ENCODE peak calls at places on chromosomes 6 and 20, in six cellular contexts. One of them, this sample, is unnamed.

GRCh38 chr20:24993337-24994185 is 1.0 kb upstream of the APMAP start:
- DNase-seq in AG04450: no peak
- DNase-seq in kidney: no peak
- DNase-seq in Panc1: no peak
- DNase-seq in dorsolateral prefrontal cortex: no peak
- DNase-seq in progenitor cell of endocrine pancreas: no peak
- DNase-seq in this sample: no peak

GRCh38 chr6:87697581-87698552 is 4.2 kb downstream of the AKIRIN2 start:
- DNase-seq in progenitor cell of endocrine pancreas: no peak
- DNase-seq in kidney: no peak
- DNase-seq in AG04450: peak
- DNase-seq in dorsolateral prefrontal cortex: no peak
- DNase-seq in Panc1: no peak
- DNase-seq in this sample: no peak

GRCh38 chr20:57079016-57080005 is 187.1 kb downstream of the BMP7 start:
- DNase-seq in progenitor cell of endocrine pancreas: no peak
- DNase-seq in kidney: no peak
- DNase-seq in dorsolateral prefrontal cortex: no peak
- DNase-seq in AG04450: no peak
- DNase-seq in Panc1: no peak
- DNase-seq in this sample: no peak

GRCh38 chr6:164928041-164928321 is 381.4 kb downstream of the C6orf118 start:
- DNase-seq in progenitor cell of endocrine pancreas: no peak
- DNase-seq in Panc1: no peak
- DNase-seq in dorsolateral prefrontal cortex: no peak
- DNase-seq in AG04450: no peak
- DNase-seq in kidney: no peak
- DNase-seq in this sample: no peak

GRCh38 chr6:55748880-55749279 is 126.5 kb downstream of the BMP5 start:
- DNase-seq in dorsolateral prefrontal cortex: no peak
- DNase-seq in AG04450: no peak
- DNase-seq in kidney: no peak
- DNase-seq in progenitor cell of endocrine pancreas: no peak
- DNase-seq in Panc1: no peak
- DNase-seq in this sample: no peak

GRCh38 chr20:6855074-6855473 is 87.6 kb downstream of the BMP2 start:
- DNase-seq in Panc1: no peak
- DNase-seq in dorsolateral prefrontal cortex: no peak
- DNase-seq in kidney: no peak
- DNase-seq in progenitor cell of endocrine pancreas: no peak
- DNase-seq in AG04450: no peak
- DNase-seq in this sample: no peak

GRCh38 chr20:46250772-46251171 is 57.5 kb downstream of the CDH22 start:
- DNase-seq in progenitor cell of endocrine pancreas: no peak
- DNase-seq in AG04450: no peak
- DNase-seq in kidney: no peak
- DNase-seq in Panc1: no peak
- DNase-seq in dorsolateral prefrontal cortex: no peak
- DNase-seq in this sample: no peak

GRCh38 chr20:40176442-40176841 is 512.6 kb downstream of the MAFB start:
- DNase-seq in progenitor cell of endocrine pancreas: no peak
- DNase-seq in kidney: no peak
- DNase-seq in AG04450: no peak
- DNase-seq in Panc1: no peak
- DNase-seq in dorsolateral prefrontal cortex: no peak
- DNase-seq in this sample: no peak

GRCh38 chr6:137724495-137725211 is 142.4 kb upstream of the TNFAIP3 start:
- DNase-seq in progenitor cell of endocrine pancreas: no peak
- DNase-seq in dorsolateral prefrontal cortex: no peak
- DNase-seq in kidney: no peak
- DNase-seq in Panc1: no peak
- DNase-seq in AG04450: no peak
- DNase-seq in this sample: no peak

GRCh38 chr20:51700809-51701285 is 67.3 kb downstream of the ATP9A start:
- DNase-seq in Panc1: no peak
- DNase-seq in kidney: no peak
- DNase-seq in AG04450: no peak
- DNase-seq in dorsolateral prefrontal cortex: peak
- DNase-seq in progenitor cell of endocrine pancreas: no peak
- DNase-seq in this sample: peak

GRCh38 chr6:38933426-38933825 is 115.2 kb upstream of the GLP1R start:
- DNase-seq in progenitor cell of endocrine pancreas: no peak
- DNase-seq in kidney: no peak
- DNase-seq in AG04450: no peak
- DNase-seq in dorsolateral prefrontal cortex: no peak
- DNase-seq in Panc1: no peak
- DNase-seq in this sample: no peak
- TF ChIP-seq CTCF in progenitor cell of endocrine pancreas: no peak
- TF ChIP-seq CTCF in kidney: no peak
- TF ChIP-seq CTCF in AG04450: peak
- TF ChIP-seq CTCF in dorsolateral prefrontal cortex: no peak
- TF ChIP-seq CTCF in Panc1: peak
- TF ChIP-seq CTCF in this sample: peak

GRCh38 chr20:53186630-53187029 is 214.5 kb downstream of the TSHZ2 start:
- DNase-seq in kidney: no peak
- DNase-seq in Panc1: no peak
- DNase-seq in progenitor cell of endocrine pancreas: no peak
- DNase-seq in AG04450: no peak
- DNase-seq in dorsolateral prefrontal cortex: no peak
- DNase-seq in this sample: no peak

GRCh38 chr20:53187402-53187801 is 215.2 kb downstream of the TSHZ2 start:
- DNase-seq in kidney: no peak
- DNase-seq in AG04450: no peak
- DNase-seq in progenitor cell of endocrine pancreas: no peak
- DNase-seq in dorsolateral prefrontal cortex: no peak
- DNase-seq in Panc1: no peak
- DNase-seq in this sample: no peak

GRCh38 chr20:53194310-53194709 is 222.2 kb downstream of the TSHZ2 start:
- DNase-seq in Panc1: no peak
- DNase-seq in kidney: no peak
- DNase-seq in progenitor cell of endocrine pancreas: no peak
- DNase-seq in AG04450: no peak
- DNase-seq in dorsolateral prefrontal cortex: no peak
- DNase-seq in this sample: no peak

GRCh38 chr20:53191957-53192356 is 219.8 kb downstream of the TSHZ2 start:
- DNase-seq in dorsolateral prefrontal cortex: no peak
- DNase-seq in AG04450: no peak
- DNase-seq in Panc1: no peak
- DNase-seq in progenitor cell of endocrine pancreas: no peak
- DNase-seq in kidney: no peak
- DNase-seq in this sample: no peak

DNA sequence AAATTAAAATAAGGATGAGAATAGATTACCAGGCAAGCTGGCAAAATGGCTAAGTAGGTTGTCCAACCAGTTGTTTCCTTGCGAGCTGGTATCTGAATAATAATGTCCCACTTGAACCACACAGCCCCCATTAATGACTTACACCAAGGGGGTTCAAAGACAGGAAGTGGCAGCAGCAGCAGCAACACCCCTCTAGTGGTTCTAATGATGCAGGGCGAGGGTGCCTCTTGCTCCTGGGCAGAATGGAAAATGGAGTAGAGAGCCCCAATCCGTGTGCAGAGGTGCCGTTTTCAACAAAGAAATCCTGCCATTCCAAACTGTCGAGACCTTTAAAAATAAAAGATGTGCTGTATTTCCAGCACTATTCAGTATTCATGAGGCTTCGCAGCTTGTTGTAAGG is 218.1 kb downstream of the TSHZ2 start:
- DNase-seq in progenitor cell of endocrine pancreas: no peak
- DNase-seq in Panc1: no peak
- DNase-seq in kidney: no peak
- DNase-seq in AG04450: no peak
- DNase-seq in dorsolateral prefrontal cortex: no peak
- DNase-seq in this sample: no peak
- TF ChIP-seq CTCF in progenitor cell of endocrine pancreas: no peak
- TF ChIP-seq CTCF in Panc1: no peak
- TF ChIP-seq CTCF in kidney: no peak
- TF ChIP-seq CTCF in AG04450: no peak
- TF ChIP-seq CTCF in dorsolateral prefrontal cortex: no peak
- TF ChIP-seq CTCF in this sample: no peak

GRCh38 chr20:63815869-63816268 is 15.2 kb downstream of the ZBTB46 start:
- DNase-seq in AG04450: no peak
- DNase-seq in kidney: no peak
- DNase-seq in dorsolateral prefrontal cortex: no peak
- DNase-seq in progenitor cell of endocrine pancreas: no peak
- DNase-seq in Panc1: no peak
- DNase-seq in this sample: no peak

GRCh38 chr20:63815613-63815862 is 15.5 kb downstream of the ZBTB46 start:
- DNase-seq in progenitor cell of endocrine pancreas: no peak
- DNase-seq in AG04450: no peak
- DNase-seq in kidney: no peak
- DNase-seq in Panc1: no peak
- DNase-seq in dorsolateral prefrontal cortex: no peak
- DNase-seq in this sample: peak

GRCh38 chr20:63821824-63822223 is 9.2 kb downstream of the ZBTB46 start:
- DNase-seq in Panc1: no peak
- DNase-seq in AG04450: no peak
- DNase-seq in progenitor cell of endocrine pancreas: no peak
- DNase-seq in kidney: no peak
- DNase-seq in dorsolateral prefrontal cortex: no peak
- DNase-seq in this sample: no peak

GRCh38 chr20:63822276-63822696 is 8.8 kb downstream of the ZBTB46 start:
- DNase-seq in dorsolateral prefrontal cortex: no peak
- DNase-seq in kidney: no peak
- DNase-seq in AG04450: no peak
- DNase-seq in progenitor cell of endocrine pancreas: no peak
- DNase-seq in Panc1: no peak
- DNase-seq in this sample: no peak

GRCh38 chr20:63819224-63819917 is 11.7 kb downstream of the ZBTB46 start:
- DNase-seq in kidney: no peak
- DNase-seq in progenitor cell of endocrine pancreas: no peak
- DNase-seq in Panc1: no peak
- DNase-seq in AG04450: no peak
- DNase-seq in dorsolateral prefrontal cortex: no peak
- DNase-seq in this sample: no peak
- TF ChIP-seq CTCF in kidney: peak
- TF ChIP-seq CTCF in progenitor cell of endocrine pancreas: peak
- TF ChIP-seq CTCF in Panc1: no peak
- TF ChIP-seq CTCF in AG04450: peak
- TF ChIP-seq CTCF in dorsolateral prefrontal cortex: no peak
- TF ChIP-seq CTCF in this sample: peak

DNA sequence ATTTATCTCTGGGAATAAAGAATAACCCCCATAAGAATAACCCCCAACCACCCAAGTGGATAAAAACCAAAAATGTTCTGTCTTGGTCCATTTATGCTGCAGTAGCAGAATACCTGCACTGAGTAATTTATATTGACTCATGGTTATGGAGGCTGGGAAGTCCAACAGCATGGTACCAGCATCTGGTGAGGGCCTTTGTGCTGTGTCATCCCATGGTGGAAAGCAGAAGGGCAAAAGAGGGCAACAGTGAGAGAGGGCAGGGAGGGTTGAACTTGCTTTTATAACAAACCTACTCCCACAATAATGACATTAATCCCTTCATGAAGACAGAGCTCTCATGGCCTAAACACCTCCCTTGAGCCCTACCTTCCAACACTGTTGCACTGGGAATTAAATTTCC is 133.7 kb downstream of the ERMARD start:
- DNase-seq in AG04450: no peak
- DNase-seq in Panc1: no peak
- DNase-seq in kidney: no peak
- DNase-seq in progenitor cell of endocrine pancreas: no peak
- DNase-seq in dorsolateral prefrontal cortex: no peak
- DNase-seq in this sample: no peak
- TF ChIP-seq CTCF in AG04450: no peak
- TF ChIP-seq CTCF in Panc1: no peak
- TF ChIP-seq CTCF in kidney: no peak
- TF ChIP-seq CTCF in progenitor cell of endocrine pancreas: no peak
- TF ChIP-seq CTCF in dorsolateral prefrontal cortex: no peak
- TF ChIP-seq CTCF in this sample: no peak

GRCh38 chr20:11098888-11099287 is 425.1 kb upstream of the JAG1 start:
- DNase-seq in progenitor cell of endocrine pancreas: no peak
- DNase-seq in AG04450: no peak
- DNase-seq in Panc1: no peak
- DNase-seq in dorsolateral prefrontal cortex: no peak
- DNase-seq in kidney: no peak
- DNase-seq in this sample: no peak
- TF ChIP-seq CTCF in progenitor cell of endocrine pancreas: no peak
- TF ChIP-seq CTCF in AG04450: no peak
- TF ChIP-seq CTCF in Panc1: no peak
- TF ChIP-seq CTCF in dorsolateral prefrontal cortex: no peak
- TF ChIP-seq CTCF in kidney: no peak
- TF ChIP-seq CTCF in this sample: no peak

DNA sequence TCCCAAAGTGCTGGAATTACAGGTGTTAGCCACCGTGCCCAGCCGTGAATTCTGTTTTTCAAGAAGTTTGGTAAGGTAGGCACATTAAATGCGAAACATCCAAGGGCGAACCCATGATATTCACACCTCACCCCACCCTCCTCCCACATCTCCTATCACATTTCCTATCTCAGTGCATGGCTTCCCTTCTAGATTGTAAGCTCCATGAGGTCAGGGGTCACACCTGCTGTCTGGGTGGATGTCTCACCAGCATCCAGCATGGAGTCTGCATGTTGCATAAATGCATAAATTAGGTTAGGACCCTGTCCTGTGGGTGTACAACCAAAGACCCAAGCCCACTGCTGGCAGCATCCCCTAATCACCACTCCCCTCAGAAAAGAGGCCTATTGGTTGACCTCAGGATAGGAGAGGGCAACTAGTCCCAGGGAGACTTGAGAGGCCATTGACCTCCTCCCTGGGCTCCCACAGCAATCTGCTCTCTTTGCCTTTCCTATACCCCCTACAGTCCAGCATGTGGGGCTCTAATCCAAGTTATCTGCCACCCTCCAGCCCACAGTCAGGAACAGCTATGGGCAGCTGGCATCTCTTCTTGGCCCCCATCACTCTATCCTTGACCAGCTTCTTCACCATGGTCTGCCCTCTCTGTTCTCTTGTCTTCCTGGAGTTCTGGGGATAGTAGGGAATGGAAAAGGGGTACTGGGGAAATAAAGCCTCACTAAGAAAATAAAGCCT is 4.2 kb downstream of the PRRT1 start:
- DNase-seq in Panc1: no peak
- DNase-seq in progenitor cell of endocrine pancreas: no peak
- DNase-seq in dorsolateral prefrontal cortex: no peak
- DNase-seq in AG04450: no peak
- DNase-seq in kidney: no peak
- DNase-seq in this sample: no peak
- TF ChIP-seq CTCF in Panc1: no peak
- TF ChIP-seq CTCF in progenitor cell of endocrine pancreas: no peak
- TF ChIP-seq CTCF in dorsolateral prefrontal cortex: no peak
- TF ChIP-seq CTCF in AG04450: no peak
- TF ChIP-seq CTCF in kidney: no peak
- TF ChIP-seq CTCF in this sample: no peak